ENCODE peak calls at places on chromosome 1, in eight cellular contexts. One of them, this sample, is unnamed. For H3K4me1, the result is how much of the 10 kb centered on the place peaks cover.

GRCh38 chr1:241834733-241835377 is 13.1 kb upstream of the EXO1 start:
- DNase-seq in H1: no peak
- DNase-seq in effector memory CD4-positive, alpha-beta T cell: no peak
- DNase-seq in lower lobe of right lung: no peak
- DNase-seq in prostate gland: no peak
- DNase-seq in ovary: no peak
- DNase-seq in GM23338: peak
- DNase-seq in left ventricle myocardium inferior: no peak
- DNase-seq in this sample: no peak

GRCh38 chr1:85283475-85284199 is 7.2 kb upstream of the BCL10 start:
- DNase-seq in H1: no peak
- DNase-seq in effector memory CD4-positive, alpha-beta T cell: no peak
- DNase-seq in lower lobe of right lung: peak
- DNase-seq in prostate gland: no peak
- DNase-seq in ovary: peak
- DNase-seq in GM23338: peak
- DNase-seq in left ventricle myocardium inferior: no peak
- DNase-seq in this sample: no peak

GRCh38 chr1:71364236-71364635 is 283.4 kb upstream of the ZRANB2 start:
- DNase-seq in H1: no peak
- DNase-seq in effector memory CD4-positive, alpha-beta T cell: no peak
- DNase-seq in lower lobe of right lung: no peak
- DNase-seq in prostate gland: no peak
- DNase-seq in ovary: no peak
- DNase-seq in GM23338: no peak
- DNase-seq in left ventricle myocardium inferior: no peak
- DNase-seq in this sample: no peak

GRCh38 chr1:113195115-113195845 is 122.3 kb downstream of the LRIG2 start:
- DNase-seq in H1: no peak
- DNase-seq in effector memory CD4-positive, alpha-beta T cell: no peak
- DNase-seq in lower lobe of right lung: no peak
- DNase-seq in prostate gland: no peak
- DNase-seq in ovary: no peak
- DNase-seq in GM23338: no peak
- DNase-seq in left ventricle myocardium inferior: no peak
- DNase-seq in this sample: no peak

GRCh38 chr1:27526569-27527222 is 36.7 kb upstream of the WASF2 start:
- DNase-seq in H1: no peak
- DNase-seq in effector memory CD4-positive, alpha-beta T cell: no peak
- DNase-seq in lower lobe of right lung: no peak
- DNase-seq in prostate gland: no peak
- DNase-seq in ovary: no peak
- DNase-seq in GM23338: no peak
- DNase-seq in left ventricle myocardium inferior: no peak
- DNase-seq in this sample: no peak

GRCh38 chr1:174736831-174737230 is 262.9 kb upstream of the CACYBP start:
- DNase-seq in H1: no peak
- DNase-seq in effector memory CD4-positive, alpha-beta T cell: no peak
- DNase-seq in lower lobe of right lung: no peak
- DNase-seq in prostate gland: no peak
- DNase-seq in ovary: no peak
- DNase-seq in GM23338: peak
- DNase-seq in left ventricle myocardium inferior: no peak
- DNase-seq in this sample: no peak

GRCh38 chr1:5428391-5428790 is 563.8 kb downstream of the NPHP4 start:
- DNase-seq in H1: no peak
- DNase-seq in effector memory CD4-positive, alpha-beta T cell: no peak
- DNase-seq in lower lobe of right lung: no peak
- DNase-seq in prostate gland: no peak
- DNase-seq in ovary: no peak
- DNase-seq in GM23338: no peak
- DNase-seq in left ventricle myocardium inferior: no peak
- DNase-seq in this sample: no peak

GRCh38 chr1:201384406-201384782 is 6.9 kb upstream of the TNNT2 start:
- DNase-seq in H1: no peak
- DNase-seq in effector memory CD4-positive, alpha-beta T cell: no peak
- DNase-seq in lower lobe of right lung: no peak
- DNase-seq in prostate gland: no peak
- DNase-seq in ovary: no peak
- DNase-seq in GM23338: no peak
- DNase-seq in left ventricle myocardium inferior: no peak
- DNase-seq in this sample: no peak

GRCh38 chr1:151493042-151493441 is 18.1 kb upstream of the CGN start:
- DNase-seq in H1: no peak
- DNase-seq in effector memory CD4-positive, alpha-beta T cell: no peak
- DNase-seq in lower lobe of right lung: no peak
- DNase-seq in prostate gland: no peak
- DNase-seq in ovary: no peak
- DNase-seq in GM23338: no peak
- DNase-seq in left ventricle myocardium inferior: no peak
- DNase-seq in this sample: no peak

GRCh38 chr1:203968728-203969127 is 104.2 kb upstream of the SOX13 start:
- DNase-seq in H1: no peak
- DNase-seq in effector memory CD4-positive, alpha-beta T cell: no peak
- DNase-seq in lower lobe of right lung: no peak
- DNase-seq in prostate gland: no peak
- DNase-seq in ovary: no peak
- DNase-seq in GM23338: no peak
- DNase-seq in left ventricle myocardium inferior: peak
- DNase-seq in this sample: no peak

GRCh38 chr1:234722904-234723588 is 113.1 kb upstream of the IRF2BP2 start:
- DNase-seq in H1: no peak
- DNase-seq in effector memory CD4-positive, alpha-beta T cell: peak
- DNase-seq in lower lobe of right lung: no peak
- DNase-seq in prostate gland: peak
- DNase-seq in ovary: peak
- DNase-seq in GM23338: no peak
- DNase-seq in left ventricle myocardium inferior: peak
- DNase-seq in this sample: peak

GRCh38 chr1:234727018-234727757 is 117.2 kb upstream of the IRF2BP2 start:
- DNase-seq in H1: no peak
- DNase-seq in effector memory CD4-positive, alpha-beta T cell: no peak
- DNase-seq in lower lobe of right lung: no peak
- DNase-seq in prostate gland: no peak
- DNase-seq in ovary: no peak
- DNase-seq in GM23338: peak
- DNase-seq in left ventricle myocardium inferior: no peak
- DNase-seq in this sample: no peak

GRCh38 chr1:234726359-234726836 is 116.4 kb upstream of the IRF2BP2 start:
- DNase-seq in H1: no peak
- DNase-seq in effector memory CD4-positive, alpha-beta T cell: no peak
- DNase-seq in lower lobe of right lung: no peak
- DNase-seq in prostate gland: peak
- DNase-seq in ovary: no peak
- DNase-seq in GM23338: peak
- DNase-seq in left ventricle myocardium inferior: no peak
- DNase-seq in this sample: no peak

GRCh38 chr1:234724517-234725176 is 114.7 kb upstream of the IRF2BP2 start:
- DNase-seq in H1: no peak
- DNase-seq in effector memory CD4-positive, alpha-beta T cell: peak
- DNase-seq in lower lobe of right lung: peak
- DNase-seq in prostate gland: no peak
- DNase-seq in ovary: peak
- DNase-seq in GM23338: no peak
- DNase-seq in left ventricle myocardium inferior: peak
- DNase-seq in this sample: peak

DNA sequence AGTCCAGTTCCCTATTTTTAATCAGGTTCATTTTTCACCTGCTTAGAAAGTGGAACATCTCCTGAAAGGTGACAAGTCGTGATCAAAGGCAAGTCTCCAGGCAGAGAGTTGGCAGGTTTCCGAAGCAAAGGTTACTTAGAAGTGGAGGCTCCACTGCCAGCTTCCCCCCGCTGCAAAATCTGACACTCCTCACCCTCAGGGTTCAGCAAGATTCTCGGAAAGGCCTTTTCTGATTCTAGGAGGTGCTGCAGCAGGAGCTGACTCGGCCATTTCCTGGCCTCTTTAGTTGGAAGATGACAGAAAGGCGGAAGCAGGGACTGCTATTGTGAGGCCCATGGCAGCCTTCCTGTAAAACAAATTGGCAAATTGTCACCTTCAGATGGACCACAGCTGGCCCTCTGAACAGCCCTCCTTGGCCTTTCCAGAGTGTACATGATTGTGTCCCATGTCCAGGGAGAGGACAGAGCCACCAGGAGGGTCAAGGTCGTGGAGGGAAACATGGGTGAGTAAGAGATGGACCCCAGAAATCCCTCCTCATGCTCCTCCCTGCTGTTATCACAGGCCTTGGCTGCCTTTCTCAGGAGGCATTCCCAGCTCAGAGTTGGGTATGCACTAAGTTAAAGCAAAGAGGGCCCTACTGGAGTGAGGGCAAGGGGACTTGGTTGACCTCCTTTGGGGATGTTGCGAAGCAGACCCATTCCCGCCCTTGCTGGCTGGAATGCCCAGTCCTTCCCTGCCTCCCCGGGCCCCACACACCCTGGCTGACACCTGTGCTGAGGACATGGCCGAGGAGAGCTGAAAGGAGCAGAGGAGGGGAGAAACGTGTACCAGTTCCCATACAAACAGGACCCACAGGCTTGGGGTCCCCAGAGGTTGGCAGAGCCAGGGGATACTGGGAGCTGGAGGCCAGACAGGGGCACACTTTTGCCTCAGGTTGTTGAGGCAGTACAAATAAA is 115.5 kb upstream of the IRF2BP2 start:
- DNase-seq in H1: no peak
- DNase-seq in effector memory CD4-positive, alpha-beta T cell: peak
- DNase-seq in lower lobe of right lung: no peak
- DNase-seq in prostate gland: peak
- DNase-seq in ovary: peak
- DNase-seq in GM23338: no peak
- DNase-seq in left ventricle myocardium inferior: peak
- DNase-seq in this sample: no peak
- H3K4me1 ChIP-seq in H1: under half
- H3K4me1 ChIP-seq in effector memory CD4-positive, alpha-beta T cell: under half
- H3K4me1 ChIP-seq in lower lobe of right lung: half or more
- H3K4me1 ChIP-seq in prostate gland: under half
- H3K4me1 ChIP-seq in ovary: under half
- H3K4me1 ChIP-seq in GM23338: under half
- H3K4me1 ChIP-seq in left ventricle myocardium inferior: half or more
- H3K4me1 ChIP-seq in this sample: half or more

DNA sequence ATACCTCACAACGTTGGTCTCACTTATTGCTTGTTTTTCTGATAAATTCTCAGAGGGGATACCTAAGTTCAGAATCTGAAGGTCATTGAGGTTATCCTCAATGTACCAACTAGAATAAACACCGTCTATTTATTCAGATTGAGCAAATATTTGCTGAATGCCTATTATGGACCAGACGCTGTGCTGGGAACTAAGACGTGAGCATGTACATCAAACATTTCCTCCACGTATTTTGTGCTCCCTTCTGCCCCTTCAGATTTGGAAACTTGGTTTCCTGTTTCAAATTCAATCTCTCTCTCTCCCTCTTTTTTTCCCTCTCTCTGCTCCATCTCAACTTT is 97.3 kb downstream of the SEC16B start:
- DNase-seq in H1: no peak
- DNase-seq in effector memory CD4-positive, alpha-beta T cell: no peak
- DNase-seq in lower lobe of right lung: no peak
- DNase-seq in prostate gland: no peak
- DNase-seq in ovary: no peak
- DNase-seq in GM23338: no peak
- DNase-seq in left ventricle myocardium inferior: no peak
- DNase-seq in this sample: no peak
- H3K27ac ChIP-seq in H1: no peak
- H3K27ac ChIP-seq in effector memory CD4-positive, alpha-beta T cell: no peak
- H3K27ac ChIP-seq in lower lobe of right lung: no peak
- H3K27ac ChIP-seq in prostate gland: no peak
- H3K27ac ChIP-seq in ovary: no peak
- H3K27ac ChIP-seq in GM23338: no peak
- H3K27ac ChIP-seq in left ventricle myocardium inferior: no peak
- H3K27ac ChIP-seq in this sample: no peak

GRCh38 chr1:44808063-44808937 is at the start of gene BTBD19:
- DNase-seq in H1: peak
- DNase-seq in effector memory CD4-positive, alpha-beta T cell: peak
- DNase-seq in lower lobe of right lung: peak
- DNase-seq in prostate gland: no peak
- DNase-seq in ovary: peak
- DNase-seq in GM23338: peak
- DNase-seq in left ventricle myocardium inferior: peak
- DNase-seq in this sample: peak
- H3K4me1 ChIP-seq in H1: under half
- H3K4me1 ChIP-seq in effector memory CD4-positive, alpha-beta T cell: half or more
- H3K4me1 ChIP-seq in lower lobe of right lung: half or more
- H3K4me1 ChIP-seq in prostate gland: under half
- H3K4me1 ChIP-seq in ovary: under half
- H3K4me1 ChIP-seq in GM23338: under half
- H3K4me1 ChIP-seq in left ventricle myocardium inferior: half or more
- H3K4me1 ChIP-seq in this sample: half or more

DNA sequence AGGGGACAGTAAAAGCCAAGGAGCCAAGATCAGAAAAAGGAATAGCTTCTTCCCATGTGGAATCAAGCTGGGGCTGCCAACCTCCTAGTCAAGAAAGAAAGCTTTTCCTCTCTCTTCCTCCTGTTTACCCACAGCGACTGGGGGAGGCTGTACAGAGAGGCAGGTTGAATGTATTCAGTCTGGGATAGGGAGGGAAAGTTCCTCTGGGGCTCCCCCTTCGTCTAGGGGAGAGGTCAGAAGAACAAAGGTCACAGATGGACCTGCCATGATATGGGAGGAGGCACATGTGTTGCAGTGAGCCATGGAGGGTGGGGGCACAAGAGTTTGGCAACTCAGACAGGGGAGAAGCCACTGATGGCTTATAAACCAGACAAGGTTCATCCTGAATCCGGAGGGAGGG is 61.3 kb downstream of the PLXNA2 start:
- DNase-seq in H1: no peak
- DNase-seq in effector memory CD4-positive, alpha-beta T cell: no peak
- DNase-seq in lower lobe of right lung: no peak
- DNase-seq in prostate gland: no peak
- DNase-seq in ovary: no peak
- DNase-seq in GM23338: no peak
- DNase-seq in left ventricle myocardium inferior: no peak
- DNase-seq in this sample: no peak
- H3K27ac ChIP-seq in H1: no peak
- H3K27ac ChIP-seq in effector memory CD4-positive, alpha-beta T cell: no peak
- H3K27ac ChIP-seq in lower lobe of right lung: peak
- H3K27ac ChIP-seq in prostate gland: peak
- H3K27ac ChIP-seq in ovary: no peak
- H3K27ac ChIP-seq in GM23338: no peak
- H3K27ac ChIP-seq in left ventricle myocardium inferior: peak
- H3K27ac ChIP-seq in this sample: no peak

DNA sequence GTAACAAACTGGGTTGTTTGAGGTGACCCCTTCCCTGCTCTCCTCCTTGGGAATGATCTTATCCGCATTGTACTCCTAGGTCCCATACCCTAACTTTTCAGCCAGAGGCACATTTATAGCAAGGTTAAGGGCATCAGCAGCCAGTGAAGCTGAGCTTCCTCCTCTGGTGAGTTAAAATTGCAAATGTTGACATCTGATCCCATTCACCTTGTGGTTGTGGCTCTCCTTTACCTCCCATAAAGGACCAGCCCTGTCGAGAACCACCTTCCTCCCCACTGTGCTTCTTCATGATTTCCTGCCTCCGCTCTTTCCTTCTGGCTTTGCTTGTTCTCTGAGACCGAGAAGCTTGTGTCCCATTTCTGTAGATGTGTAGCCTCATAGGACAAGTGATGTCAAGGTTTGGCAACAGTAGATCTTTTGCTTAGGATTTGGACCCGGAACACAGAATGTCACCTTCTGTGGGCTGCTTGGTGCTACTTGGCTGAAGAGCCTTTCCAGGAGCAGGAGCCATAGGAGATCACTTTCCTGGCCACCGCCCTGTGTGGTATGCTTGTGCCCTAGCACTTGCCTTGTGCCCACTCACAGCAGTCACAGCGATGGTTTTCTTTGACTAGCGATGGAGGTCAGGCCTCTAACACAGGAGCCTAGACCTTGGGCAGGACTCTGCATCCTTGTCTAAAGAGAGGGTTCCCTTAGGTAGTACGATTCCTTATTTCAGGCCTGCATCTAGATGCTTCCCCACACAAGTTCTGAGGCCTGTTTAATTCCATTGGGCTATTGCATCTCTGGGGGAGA is 18.8 kb downstream of the SZRD1 start:
- DNase-seq in H1: no peak
- DNase-seq in effector memory CD4-positive, alpha-beta T cell: no peak
- DNase-seq in lower lobe of right lung: no peak
- DNase-seq in prostate gland: no peak
- DNase-seq in ovary: no peak
- DNase-seq in GM23338: peak
- DNase-seq in left ventricle myocardium inferior: no peak
- DNase-seq in this sample: no peak
- H3K4me1 ChIP-seq in H1: under half
- H3K4me1 ChIP-seq in effector memory CD4-positive, alpha-beta T cell: under half
- H3K4me1 ChIP-seq in lower lobe of right lung: half or more
- H3K4me1 ChIP-seq in prostate gland: under half
- H3K4me1 ChIP-seq in ovary: under half
- H3K4me1 ChIP-seq in GM23338: under half
- H3K4me1 ChIP-seq in left ventricle myocardium inferior: half or more
- H3K4me1 ChIP-seq in this sample: under half

This sample was measured in spleen.